ENCODE peak calls at places on chromosomes 3 and 15, in six cellular contexts. X, K, M, E, G and Z are unnamed samples.

GRCh38 chr15:85318048-85318731 is 62.2 kb upstream of the AKAP13 start:
- DNase-seq in K (no peak), E (no peak), X (peak; percentile 97), G (peak; percentile 92), M (no peak), Z (no peak)

GRCh38 chr3:76034652-76035051 is 249.3 kb upstream of the ZNF717 start:
- DNase-seq in G (no peak), K (no peak), E (no peak), X (no peak), M (no peak), Z (no peak)

GRCh38 chr3:118986734-118987133 is 47.9 kb downstream of the IGSF11 start:
- DNase-seq in G (no peak), K (no peak), X (no peak), E (no peak), M (no peak), Z (no peak)

GRCh38 chr3:110495201-110495927 is 576.3 kb upstream of the NECTIN3 start:
- DNase-seq in K (no peak), E (no peak), M (no peak), X (no peak), G (no peak), Z (no peak)

GRCh38 chr3:98647197-98647596 is 53.8 kb upstream of the CPOX start:
- DNase-seq in K (no peak), M (no peak), X (no peak), E (no peak), G (no peak), Z (no peak)

GRCh38 chr3:110234831-110235230 is 836.8 kb upstream of the NECTIN3 start:
- DNase-seq in K (no peak), X (no peak), E (no peak), G (peak; percentile 56), M (no peak), Z (no peak)

GRCh38 chr15:62165029-62165792 is at the start of gene C2CD4B:
- DNase-seq in E (peak; percentile 67), X (no peak), K (no peak), M (peak; percentile 79), G (no peak), Z (peak; percentile 98)

GRCh38 chr3:39260957-39261356 is 18.9 kb downstream of the CX3CR1 start:
- DNase-seq in K (peak; percentile 20), G (peak; percentile 95), E (peak; percentile 90), M (peak; percentile 82), X (peak; percentile 79), Z (peak; percentile 64)

GRCh38 chr3:111329370-111329769 is 212.6 kb upstream of the CD96 start:
- DNase-seq in X (no peak), E (no peak), K (no peak), M (no peak), G (no peak), Z (no peak)

GRCh38 chr3:74532446-74532845 is 82.0 kb downstream of the CNTN3 start:
- DNase-seq in M (no peak), G (peak; percentile 94), K (no peak), X (peak; percentile 48), E (no peak), Z (no peak)

GRCh38 chr3:15805756-15806266 is 8.0 kb upstream of the ANKRD28 start:
- DNase-seq in K (no peak), G (peak; percentile 63), E (no peak), X (peak; percentile 56), M (no peak), Z (no peak)

GRCh38 chr3:50389368-50389767 is 30.0 kb upstream of the TMEM115 start:
- DNase-seq in K (no peak), X (no peak), E (no peak), M (no peak), G (no peak), Z (no peak)

GRCh38 chr15:76151599-76151974 is 91.8 kb downstream of the TMEM266 start:
- DNase-seq in E (no peak), K (no peak), M (no peak), G (no peak), X (no peak), Z (no peak)

GRCh38 chr3:46996689-46997452 is 17.4 kb downstream of the NBEAL2 start:
- DNase-seq in G (no peak), X (no peak), K (no peak), M (no peak), E (no peak), Z (peak; percentile 58)

GRCh38 chr15:49134683-49135341 is 20.6 kb downstream of the COPS2 start:
- DNase-seq in X (peak; percentile 46), M (no peak), K (no peak), G (peak; percentile 18), E (no peak), Z (no peak)

GRCh38 chr3:195186041-195186709 is 84.8 kb downstream of the XXYLT1 start:
- DNase-seq in E (no peak), K (no peak), M (no peak), X (no peak), G (no peak), Z (no peak)

GRCh38 chr15:41772720-41773331 is 1.5 kb upstream of the MAPKBP1 start:
- DNase-seq in M (peak; percentile 27), E (peak; percentile 69), G (peak; percentile 82), K (peak; percentile 38), X (peak; percentile 76), Z (no peak)

GRCh38 chr3:53688989-53689388 is 157.2 kb downstream of the CHDH start:
- DNase-seq in X (no peak), K (no peak), M (no peak), E (no peak), G (no peak), Z (no peak)

GRCh38 chr15:25893621-25894020 is 30.5 kb upstream of the ATP10A start:
- DNase-seq in K (no peak), X (no peak), G (no peak), E (no peak), M (no peak), Z (no peak)

GRCh38 chr3:39052613-39053012 is 797 bp downstream of the WDR48 start:
- DNase-seq in E (no peak), K (no peak), X (no peak), G (no peak), M (no peak), Z (no peak)

GRCh38 chr3:157159037-157159761 is 748 bp downstream of the CCNL1 start:
- DNase-seq in E (peak; percentile 77), G (peak; percentile 46), K (peak; percentile 76), M (peak; percentile 78), X (peak; percentile 59), Z (peak; percentile 90)

GRCh38 chr3:195257454-195258448 is 13.2 kb downstream of the XXYLT1 start:
- DNase-seq in X (no peak), G (no peak), E (peak; percentile 56), M (no peak), K (no peak), Z (no peak)

GRCh38 chr3:191376742-191377141 is 46.4 kb upstream of the UTS2B start:
- DNase-seq in M (no peak), G (peak; percentile 80), E (no peak), K (no peak), X (peak; percentile 82), Z (no peak)

DNA sequence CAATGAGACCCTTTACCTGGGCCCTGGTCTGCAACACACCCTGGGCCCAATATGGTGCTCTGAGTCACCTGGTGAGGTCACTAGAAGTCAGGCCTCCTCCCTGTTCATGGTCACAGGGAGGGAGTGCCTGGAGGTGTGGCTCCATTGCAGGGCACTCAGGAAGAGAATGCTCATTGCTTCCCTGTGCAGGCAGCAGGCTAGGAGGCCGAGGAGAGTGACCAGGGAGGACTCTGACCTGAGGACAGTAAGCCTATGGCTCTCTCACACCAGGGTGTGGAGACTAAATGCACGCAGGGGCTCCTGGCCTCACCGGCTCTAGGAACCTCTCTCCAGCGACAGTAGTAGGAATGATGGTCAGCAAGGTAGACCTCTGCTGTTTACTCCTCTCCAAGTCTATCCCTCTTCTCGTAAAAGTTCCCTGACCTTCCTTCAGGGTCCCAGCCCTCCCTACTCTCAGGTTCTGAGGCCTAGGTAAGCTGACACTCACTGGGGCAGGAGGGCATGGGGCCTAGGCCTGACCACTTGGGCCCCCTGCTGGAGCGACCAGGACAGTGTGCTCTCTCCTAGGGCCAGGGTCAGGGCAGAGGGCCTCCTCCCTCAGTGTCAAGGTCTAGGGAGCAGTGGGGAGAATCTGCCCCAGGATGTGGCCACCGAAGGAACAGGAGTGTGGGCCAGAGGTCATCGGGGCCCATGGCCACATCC is 9.6 kb upstream of the SLCO2A1 start:
- DNase-seq in E (no peak), M (no peak), G (no peak), X (no peak), K (no peak), Z (no peak)
- TF ChIP-seq CTCF in E (no peak), M (peak; percentile 33), G (peak; percentile 19), X (peak; percentile 12), K (no peak), Z (no peak)

GRCh38 chr3:52153389-52154096 is 680 bp downstream of the POC1A start:
- DNase-seq in K (no peak), X (no peak), M (no peak), G (peak; percentile 30), E (no peak), Z (no peak)
- TF ChIP-seq CTCF in K (no peak), X (no peak), M (no peak), G (no peak), E (no peak), Z (no peak)

GRCh38 chr15:82650046-82650670 is 3.0 kb upstream of the CPEB1 start:
- DNase-seq in G (no peak), E (no peak), K (no peak), M (no peak), X (no peak), Z (no peak)

GRCh38 chr15:82649226-82649999 is 2.2 kb upstream of the CPEB1 start:
- DNase-seq in M (no peak), G (no peak), X (no peak), E (no peak), K (no peak), Z (no peak)

GRCh38 chr15:82647835-82648256 is 683 bp upstream of the CPEB1 start:
- DNase-seq in X (no peak), M (no peak), K (peak; percentile 25), G (no peak), E (no peak), Z (peak; percentile 44)

GRCh38 chr15:82647045-82647834 is at the start of gene CPEB1:
- DNase-seq in K (peak; percentile 8), E (peak; percentile 81), X (peak; percentile 5), M (peak; percentile 46), G (peak; percentile 35), Z (peak; percentile 82)

GRCh38 chr15:82648257-82649103 is 1.3 kb upstream of the CPEB1 start:
- DNase-seq in E (no peak), X (no peak), G (peak; percentile 4), M (no peak), K (no peak), Z (no peak)
- TF ChIP-seq CTCF in E (no peak), X (peak; percentile 7), G (no peak), M (no peak), K (no peak), Z (no peak)

DNA sequence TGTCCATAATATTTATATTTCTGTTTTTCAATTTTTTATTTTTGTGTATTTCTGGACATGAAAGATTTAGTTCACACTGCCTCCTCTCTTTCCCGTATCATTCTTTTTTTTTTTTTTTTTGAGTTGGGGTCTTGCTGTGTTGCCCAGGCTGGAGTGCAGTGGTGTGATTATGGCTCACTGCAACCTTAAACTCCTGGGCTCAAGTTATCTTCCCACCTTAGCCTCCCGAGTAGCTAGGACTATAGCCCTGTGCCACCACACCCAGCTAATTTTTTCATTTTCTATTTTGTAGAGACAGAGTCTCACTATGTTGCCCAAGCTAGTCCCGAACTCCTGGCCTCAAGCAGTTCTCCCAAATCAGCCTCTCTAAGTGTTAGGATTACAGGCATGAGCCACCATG is 53.6 kb downstream of the PRKCI start:
- DNase-seq in M (no peak), X (no peak), E (no peak), K (no peak), G (no peak), Z (no peak)
- TF ChIP-seq CTCF in M (no peak), X (no peak), E (no peak), K (no peak), G (no peak), Z (no peak)